ENCODE peak calls at places on chromosomes 11 and 22, in six cellular contexts. One of them, this sample, is unnamed.
A peak's percentile ranks its signal among the peaks of the same experiment; 100 is the strongest.

GRCh38 chr22:37320726-37321286 is 38.5 kb downstream of the CYTH4 start:
- DNase-seq in uterus: no peak
- DNase-seq in gastrocnemius medialis: no peak
- DNase-seq in endothelial cell: no peak
- DNase-seq in CD8-positive, alpha-beta T cell: no peak
- DNase-seq in sciatic nerve: no peak
- DNase-seq in this sample: no peak

GRCh38 chr11:47846998-47847397 is 1.2 kb downstream of the NUP160 start:
- DNase-seq in uterus: no peak
- DNase-seq in sciatic nerve: no peak
- DNase-seq in endothelial cell: no peak
- DNase-seq in gastrocnemius medialis: no peak
- DNase-seq in CD8-positive, alpha-beta T cell: no peak
- DNase-seq in this sample: no peak

GRCh38 chr11:9363954-9364912 is 20.2 kb upstream of the IPO7 start:
- DNase-seq in sciatic nerve: peak; percentile 95
- DNase-seq in endothelial cell: peak; percentile 85
- DNase-seq in gastrocnemius medialis: peak; percentile 93
- DNase-seq in CD8-positive, alpha-beta T cell: peak; percentile 43
- DNase-seq in uterus: peak; percentile 93
- DNase-seq in this sample: peak; percentile 98

GRCh38 chr11:103936059-103936458 is 100.4 kb upstream of the DDI1 start:
- DNase-seq in gastrocnemius medialis: no peak
- DNase-seq in endothelial cell: no peak
- DNase-seq in CD8-positive, alpha-beta T cell: no peak
- DNase-seq in sciatic nerve: no peak
- DNase-seq in uterus: no peak
- DNase-seq in this sample: no peak

GRCh38 chr11:44709966-44710365 is 16.8 kb upstream of the TSPAN18 start:
- DNase-seq in uterus: no peak
- DNase-seq in CD8-positive, alpha-beta T cell: no peak
- DNase-seq in endothelial cell: no peak
- DNase-seq in sciatic nerve: no peak
- DNase-seq in gastrocnemius medialis: no peak
- DNase-seq in this sample: no peak

GRCh38 chr22:21694795-21695431 is 29.1 kb downstream of the PPIL2 start:
- DNase-seq in uterus: no peak
- DNase-seq in sciatic nerve: no peak
- DNase-seq in endothelial cell: no peak
- DNase-seq in gastrocnemius medialis: no peak
- DNase-seq in CD8-positive, alpha-beta T cell: no peak
- DNase-seq in this sample: no peak

GRCh38 chr11:93986716-93987115 is 34.4 kb upstream of the HEPHL1 start:
- DNase-seq in sciatic nerve: no peak
- DNase-seq in CD8-positive, alpha-beta T cell: no peak
- DNase-seq in gastrocnemius medialis: no peak
- DNase-seq in endothelial cell: no peak
- DNase-seq in uterus: no peak
- DNase-seq in this sample: no peak

GRCh38 chr22:46758867-46759290 is 3.6 kb upstream of the TBC1D22A start:
- DNase-seq in uterus: no peak
- DNase-seq in gastrocnemius medialis: no peak
- DNase-seq in sciatic nerve: no peak
- DNase-seq in endothelial cell: peak; percentile 67
- DNase-seq in CD8-positive, alpha-beta T cell: no peak
- DNase-seq in this sample: no peak

GRCh38 chr11:416757-417621 is 2.2 kb upstream of the SIGIRR start:
- DNase-seq in endothelial cell: no peak
- DNase-seq in sciatic nerve: no peak
- DNase-seq in gastrocnemius medialis: no peak
- DNase-seq in CD8-positive, alpha-beta T cell: no peak
- DNase-seq in uterus: no peak
- DNase-seq in this sample: no peak

GRCh38 chr11:61793084-61793828 is 545 bp downstream of the FEN1 start:
- DNase-seq in sciatic nerve: no peak
- DNase-seq in gastrocnemius medialis: no peak
- DNase-seq in CD8-positive, alpha-beta T cell: no peak
- DNase-seq in endothelial cell: no peak
- DNase-seq in uterus: no peak
- DNase-seq in this sample: no peak

GRCh38 chr11:77283101-77283500 is 18.4 kb downstream of the GDPD4 start:
- DNase-seq in uterus: no peak
- DNase-seq in endothelial cell: no peak
- DNase-seq in CD8-positive, alpha-beta T cell: no peak
- DNase-seq in sciatic nerve: no peak
- DNase-seq in gastrocnemius medialis: no peak
- DNase-seq in this sample: no peak

GRCh38 chr11:2474059-2474901 is 29.5 kb downstream of the KCNQ1 start:
- DNase-seq in uterus: no peak
- DNase-seq in sciatic nerve: no peak
- DNase-seq in gastrocnemius medialis: no peak
- DNase-seq in endothelial cell: no peak
- DNase-seq in CD8-positive, alpha-beta T cell: no peak
- DNase-seq in this sample: peak; percentile 74